ENCODE peak calls at places on chromosomes 7 and 10, in five cellular contexts. One of them, this sample, is unnamed.

GRCh38 chr7:92831716-92832622 is 4.4 kb downstream of the CDK6 start:
- DNase-seq in Ammon's horn: no peak
- DNase-seq in GM03348: peak
- DNase-seq in stimulated activated CD8-positive, alpha-beta memory T cell treated with anti-CD3 and anti-CD28 coated beads, Interleukin-7, amount 100 ng/mL, for 4 hours: no peak
- DNase-seq in GM23248: peak
- DNase-seq in this sample: peak

GRCh38 chr10:96470108-96470743 is 43.5 kb downstream of the TLL2 start:
- DNase-seq in GM23248: peak
- DNase-seq in Ammon's horn: peak
- DNase-seq in stimulated activated CD8-positive, alpha-beta memory T cell treated with anti-CD3 and anti-CD28 coated beads, Interleukin-7, amount 100 ng/mL, for 4 hours: no peak
- DNase-seq in GM03348: peak
- DNase-seq in this sample: peak

GRCh38 chr7:100855515-100855914 is 3.0 kb downstream of the SLC12A9 start:
- DNase-seq in GM03348: no peak
- DNase-seq in GM23248: no peak
- DNase-seq in Ammon's horn: no peak
- DNase-seq in stimulated activated CD8-positive, alpha-beta memory T cell treated with anti-CD3 and anti-CD28 coated beads, Interleukin-7, amount 100 ng/mL, for 4 hours: no peak
- DNase-seq in this sample: no peak

GRCh38 chr10:120580651-120581259 is 123.7 kb downstream of the PLPP4 start:
- DNase-seq in Ammon's horn: peak
- DNase-seq in stimulated activated CD8-positive, alpha-beta memory T cell treated with anti-CD3 and anti-CD28 coated beads, Interleukin-7, amount 100 ng/mL, for 4 hours: no peak
- DNase-seq in GM03348: no peak
- DNase-seq in GM23248: no peak
- DNase-seq in this sample: no peak

GRCh38 chr7:112056409-112056808 is 149.8 kb downstream of the DOCK4 start:
- DNase-seq in GM23248: peak
- DNase-seq in Ammon's horn: no peak
- DNase-seq in stimulated activated CD8-positive, alpha-beta memory T cell treated with anti-CD3 and anti-CD28 coated beads, Interleukin-7, amount 100 ng/mL, for 4 hours: no peak
- DNase-seq in GM03348: no peak
- DNase-seq in this sample: no peak

GRCh38 chr10:110005716-110006115 is 2.1 kb upstream of the ADD3 start:
- DNase-seq in GM23248: peak
- DNase-seq in Ammon's horn: peak
- DNase-seq in stimulated activated CD8-positive, alpha-beta memory T cell treated with anti-CD3 and anti-CD28 coated beads, Interleukin-7, amount 100 ng/mL, for 4 hours: no peak
- DNase-seq in GM03348: peak
- DNase-seq in this sample: peak

GRCh38 chr7:7565746-7566650 is 686 bp upstream of the MIOS start:
- DNase-seq in GM03348: no peak
- DNase-seq in stimulated activated CD8-positive, alpha-beta memory T cell treated with anti-CD3 and anti-CD28 coated beads, Interleukin-7, amount 100 ng/mL, for 4 hours: no peak
- DNase-seq in Ammon's horn: peak
- DNase-seq in GM23248: peak
- DNase-seq in this sample: peak

GRCh38 chr10:69051303-69051702 is 36.6 kb upstream of the SRGN start:
- DNase-seq in stimulated activated CD8-positive, alpha-beta memory T cell treated with anti-CD3 and anti-CD28 coated beads, Interleukin-7, amount 100 ng/mL, for 4 hours: no peak
- DNase-seq in GM23248: peak
- DNase-seq in Ammon's horn: peak
- DNase-seq in GM03348: no peak
- DNase-seq in this sample: peak

GRCh38 chr7:111168182-111168581 is 77.3 kb downstream of the LRRN3 start:
- DNase-seq in stimulated activated CD8-positive, alpha-beta memory T cell treated with anti-CD3 and anti-CD28 coated beads, Interleukin-7, amount 100 ng/mL, for 4 hours: no peak
- DNase-seq in GM03348: no peak
- DNase-seq in GM23248: peak
- DNase-seq in Ammon's horn: no peak
- DNase-seq in this sample: no peak

GRCh38 chr10:89574348-89574747 is 39.0 kb upstream of the SLC16A12 start:
- DNase-seq in GM03348: no peak
- DNase-seq in Ammon's horn: no peak
- DNase-seq in stimulated activated CD8-positive, alpha-beta memory T cell treated with anti-CD3 and anti-CD28 coated beads, Interleukin-7, amount 100 ng/mL, for 4 hours: no peak
- DNase-seq in GM23248: no peak
- DNase-seq in this sample: peak

GRCh38 chr10:12796431-12797185 is 204.9 kb downstream of the CCDC3 start:
- DNase-seq in stimulated activated CD8-positive, alpha-beta memory T cell treated with anti-CD3 and anti-CD28 coated beads, Interleukin-7, amount 100 ng/mL, for 4 hours: no peak
- DNase-seq in GM03348: no peak
- DNase-seq in Ammon's horn: no peak
- DNase-seq in GM23248: no peak
- DNase-seq in this sample: no peak

GRCh38 chr7:102222445-102222844 is 64.2 kb upstream of the SH2B2 start:
- DNase-seq in Ammon's horn: peak
- DNase-seq in stimulated activated CD8-positive, alpha-beta memory T cell treated with anti-CD3 and anti-CD28 coated beads, Interleukin-7, amount 100 ng/mL, for 4 hours: no peak
- DNase-seq in GM23248: no peak
- DNase-seq in GM03348: no peak
- DNase-seq in this sample: peak

GRCh38 chr7:35251606-35252310 is 2.1 kb downstream of the TBX20 start:
- DNase-seq in stimulated activated CD8-positive, alpha-beta memory T cell treated with anti-CD3 and anti-CD28 coated beads, Interleukin-7, amount 100 ng/mL, for 4 hours: no peak
- DNase-seq in GM23248: no peak
- DNase-seq in GM03348: no peak
- DNase-seq in Ammon's horn: no peak
- DNase-seq in this sample: peak

This sample was measured in osteoblast.